ENCODE peak calls at places on chromosomes 13 and 19, in ten cellular contexts. One of them, this sample, is unnamed.

GRCh38 chr13:23500858-23501257 is 67.4 kb upstream of the SACS start:
- DNase-seq in NCI-H2107: no peak
- DNase-seq in GDM1: no peak
- DNase-seq in RPMI7951: peak; percentile 92
- DNase-seq in stimulated activated CD8-positive, alpha-beta memory T cell treated with anti-CD3 and anti-CD28 coated beads, Interleukin-7, amount 100 ng/mL, for 1 hour: no peak
- DNase-seq in NCI-H2227 treated with DMSO at 0.1 percent for 48 hours: no peak
- DNase-seq in B cell: no peak
- DNase-seq in left colon: no peak
- DNase-seq in thoracic aorta: no peak
- DNase-seq in stimulated activated CD4-positive, alpha-beta T cell treated with anti-CD3 and anti-CD28 coated beads, Interleukin-2, amount 100 ng/mL, for 48 hours: no peak
- DNase-seq in this sample: no peak

GRCh38 chr13:34469212-34469983 is 472.7 kb upstream of the NBEA start:
- DNase-seq in NCI-H2227 treated with DMSO at 0.1 percent for 48 hours: no peak
- DNase-seq in NCI-H2107: no peak
- DNase-seq in GDM1: no peak
- DNase-seq in thoracic aorta: no peak
- DNase-seq in stimulated activated CD8-positive, alpha-beta memory T cell treated with anti-CD3 and anti-CD28 coated beads, Interleukin-7, amount 100 ng/mL, for 1 hour: no peak
- DNase-seq in B cell: no peak
- DNase-seq in left colon: no peak
- DNase-seq in stimulated activated CD4-positive, alpha-beta T cell treated with anti-CD3 and anti-CD28 coated beads, Interleukin-2, amount 100 ng/mL, for 48 hours: no peak
- DNase-seq in RPMI7951: peak; percentile 3
- DNase-seq in this sample: no peak

GRCh38 chr19:50717026-50717723 is 2.4 kb downstream of the SHANK1 start:
- DNase-seq in NCI-H2227 treated with DMSO at 0.1 percent for 48 hours: no peak
- DNase-seq in thoracic aorta: no peak
- DNase-seq in NCI-H2107: no peak
- DNase-seq in stimulated activated CD8-positive, alpha-beta memory T cell treated with anti-CD3 and anti-CD28 coated beads, Interleukin-7, amount 100 ng/mL, for 1 hour: no peak
- DNase-seq in stimulated activated CD4-positive, alpha-beta T cell treated with anti-CD3 and anti-CD28 coated beads, Interleukin-2, amount 100 ng/mL, for 48 hours: no peak
- DNase-seq in B cell: no peak
- DNase-seq in GDM1: no peak
- DNase-seq in left colon: no peak
- DNase-seq in RPMI7951: no peak
- DNase-seq in this sample: no peak

GRCh38 chr13:58687130-58687529 is 1055.6 kb downstream of the PCDH17 start:
- DNase-seq in NCI-H2107: no peak
- DNase-seq in thoracic aorta: no peak
- DNase-seq in left colon: no peak
- DNase-seq in stimulated activated CD4-positive, alpha-beta T cell treated with anti-CD3 and anti-CD28 coated beads, Interleukin-2, amount 100 ng/mL, for 48 hours: no peak
- DNase-seq in RPMI7951: no peak
- DNase-seq in stimulated activated CD8-positive, alpha-beta memory T cell treated with anti-CD3 and anti-CD28 coated beads, Interleukin-7, amount 100 ng/mL, for 1 hour: no peak
- DNase-seq in B cell: no peak
- DNase-seq in GDM1: no peak
- DNase-seq in NCI-H2227 treated with DMSO at 0.1 percent for 48 hours: no peak
- DNase-seq in this sample: no peak

GRCh38 chr19:55667006-55667381 is 8.0 kb upstream of the EPN1 start:
- DNase-seq in RPMI7951: no peak
- DNase-seq in NCI-H2107: no peak
- DNase-seq in NCI-H2227 treated with DMSO at 0.1 percent for 48 hours: no peak
- DNase-seq in stimulated activated CD8-positive, alpha-beta memory T cell treated with anti-CD3 and anti-CD28 coated beads, Interleukin-7, amount 100 ng/mL, for 1 hour: no peak
- DNase-seq in B cell: no peak
- DNase-seq in GDM1: no peak
- DNase-seq in thoracic aorta: no peak
- DNase-seq in left colon: no peak
- DNase-seq in stimulated activated CD4-positive, alpha-beta T cell treated with anti-CD3 and anti-CD28 coated beads, Interleukin-2, amount 100 ng/mL, for 48 hours: no peak
- DNase-seq in this sample: no peak

GRCh38 chr13:37966266-37966665 is 96.7 kb upstream of the TRPC4 start:
- DNase-seq in left colon: no peak
- DNase-seq in thoracic aorta: no peak
- DNase-seq in NCI-H2227 treated with DMSO at 0.1 percent for 48 hours: no peak
- DNase-seq in GDM1: no peak
- DNase-seq in B cell: no peak
- DNase-seq in stimulated activated CD8-positive, alpha-beta memory T cell treated with anti-CD3 and anti-CD28 coated beads, Interleukin-7, amount 100 ng/mL, for 1 hour: no peak
- DNase-seq in stimulated activated CD4-positive, alpha-beta T cell treated with anti-CD3 and anti-CD28 coated beads, Interleukin-2, amount 100 ng/mL, for 48 hours: no peak
- DNase-seq in NCI-H2107: no peak
- DNase-seq in RPMI7951: no peak
- DNase-seq in this sample: no peak

GRCh38 chr13:25902946-25903345 is 148.9 kb downstream of the SHISA2 start:
- DNase-seq in thoracic aorta: no peak
- DNase-seq in NCI-H2107: no peak
- DNase-seq in NCI-H2227 treated with DMSO at 0.1 percent for 48 hours: no peak
- DNase-seq in RPMI7951: no peak
- DNase-seq in stimulated activated CD8-positive, alpha-beta memory T cell treated with anti-CD3 and anti-CD28 coated beads, Interleukin-7, amount 100 ng/mL, for 1 hour: no peak
- DNase-seq in GDM1: no peak
- DNase-seq in stimulated activated CD4-positive, alpha-beta T cell treated with anti-CD3 and anti-CD28 coated beads, Interleukin-2, amount 100 ng/mL, for 48 hours: no peak
- DNase-seq in B cell: no peak
- DNase-seq in left colon: no peak
- DNase-seq in this sample: no peak

GRCh38 chr19:4108767-4109625 is 14.9 kb downstream of the MAP2K2 start:
- DNase-seq in stimulated activated CD8-positive, alpha-beta memory T cell treated with anti-CD3 and anti-CD28 coated beads, Interleukin-7, amount 100 ng/mL, for 1 hour: peak; percentile 36
- DNase-seq in thoracic aorta: no peak
- DNase-seq in GDM1: peak; percentile 73
- DNase-seq in B cell: peak; percentile 89
- DNase-seq in NCI-H2107: no peak
- DNase-seq in NCI-H2227 treated with DMSO at 0.1 percent for 48 hours: no peak
- DNase-seq in stimulated activated CD4-positive, alpha-beta T cell treated with anti-CD3 and anti-CD28 coated beads, Interleukin-2, amount 100 ng/mL, for 48 hours: no peak
- DNase-seq in left colon: no peak
- DNase-seq in RPMI7951: no peak
- DNase-seq in this sample: no peak

GRCh38 chr13:79485014-79485441 is 4.1 kb downstream of the NDFIP2 start:
- DNase-seq in B cell: no peak
- DNase-seq in GDM1: no peak
- DNase-seq in stimulated activated CD4-positive, alpha-beta T cell treated with anti-CD3 and anti-CD28 coated beads, Interleukin-2, amount 100 ng/mL, for 48 hours: no peak
- DNase-seq in NCI-H2107: no peak
- DNase-seq in thoracic aorta: no peak
- DNase-seq in left colon: peak; percentile 61
- DNase-seq in RPMI7951: peak; percentile 22
- DNase-seq in NCI-H2227 treated with DMSO at 0.1 percent for 48 hours: no peak
- DNase-seq in stimulated activated CD8-positive, alpha-beta memory T cell treated with anti-CD3 and anti-CD28 coated beads, Interleukin-7, amount 100 ng/mL, for 1 hour: no peak
- DNase-seq in this sample: no peak

This sample was measured in NT2/D1.